ENCODE peak calls at places on chromosomes 11 and 22, in six cellular contexts. G is H1, X is HL-60, F is GM12878, I is SK-N-SH, L is HepG2. K is an unnamed sample.

GRCh38 chr11:44726278-44727113 is at the start of gene TSPAN18:
- DNase-seq in G (peak; percentile 58), I (peak; percentile 88), X (no peak), L (no peak), F (peak; percentile 13), K (peak; percentile 69)

GRCh38 chr22:28952857-28953256 is 69.5 kb downstream of the ZNRF3 start:
- DNase-seq in I (no peak), X (peak; percentile 29), L (no peak), G (no peak), F (no peak), K (no peak)

GRCh38 chr22:43411040-43411919 is 534 bp upstream of the MPPED1 start:
- DNase-seq in X (no peak), G (no peak), L (no peak), F (no peak), I (peak; percentile 73), K (no peak)

GRCh38 chr11:13929551-13929950 is 33.0 kb upstream of the SPON1 start:
- DNase-seq in F (no peak), L (no peak), I (no peak), X (no peak), G (no peak), K (no peak)

GRCh38 chr11:20589796-20590195 is 9.6 kb upstream of the SLC6A5 start:
- DNase-seq in L (no peak), X (no peak), I (no peak), F (no peak), G (no peak), K (no peak)

GRCh38 chr22:48574776-48575566 is 1252.7 kb downstream of the BRD1 start:
- DNase-seq in X (peak; percentile 10), F (no peak), I (peak; percentile 85), G (peak; percentile 33), L (peak; percentile 58), K (no peak)

GRCh38 chr11:35139883-35140282 is 912 bp downstream of the CD44 start:
- DNase-seq in I (no peak), X (no peak), G (no peak), F (no peak), L (no peak), K (no peak)

GRCh38 chr11:124656759-124657627 is 16.5 kb downstream of the SIAE start:
- DNase-seq in L (no peak), F (no peak), I (peak; percentile 52), X (no peak), G (no peak), K (no peak)

GRCh38 chr11:112425121-112425520 is 164.5 kb upstream of the PLET1 start:
- DNase-seq in G (no peak), L (no peak), X (no peak), F (no peak), I (no peak), K (no peak)

GRCh38 chr11:22976146-22976545 is 115.9 kb upstream of the CCDC179 start:
- DNase-seq in X (peak; percentile 77), F (no peak), I (no peak), L (no peak), G (no peak), K (no peak)

GRCh38 chr11:3091846-3092602 is 34.8 kb upstream of the CARS1 start:
- DNase-seq in G (peak; percentile 94), F (peak; percentile 19), L (peak; percentile 56), I (peak; percentile 93), X (peak; percentile 71), K (peak; percentile 95)

GRCh38 chr11:45652781-45653180 is 12.6 kb downstream of the CHST1 start:
- DNase-seq in G (no peak), X (no peak), I (no peak), F (no peak), L (no peak), K (no peak)

GRCh38 chr11:59944761-59945160 is 6.5 kb downstream of the OOSP1 start:
- DNase-seq in I (no peak), G (no peak), X (no peak), L (no peak), F (no peak), K (no peak)

GRCh38 chr11:48049036-48049435 is 68.7 kb downstream of the PTPRJ start:
- DNase-seq in X (no peak), F (no peak), L (no peak), G (no peak), I (no peak), K (no peak)

GRCh38 chr22:43417555-43417954 is 5.7 kb downstream of the MPPED1 start:
- DNase-seq in G (no peak), X (no peak), I (no peak), L (no peak), F (no peak), K (no peak)

GRCh38 chr11:47152953-47153950 is 23.4 kb downstream of the ARFGAP2 start:
- DNase-seq in X (peak; percentile 65), I (peak; percentile 89), F (peak; percentile 7), L (peak; percentile 63), G (no peak), K (peak; percentile 77)

GRCh38 chr22:48868554-48868953 is 959.1 kb downstream of the BRD1 start:
- DNase-seq in G (no peak), X (no peak), L (no peak), I (no peak), F (no peak), K (no peak)

GRCh38 chr11:46315783-46316563 is 31.3 kb upstream of the DGKZ start:
- DNase-seq in L (no peak), X (no peak), G (no peak), I (no peak), F (no peak), K (no peak)

GRCh38 chr11:61075891-61076290 is 26.4 kb upstream of the CD5 start:
- DNase-seq in G (no peak), I (no peak), X (no peak), F (no peak), L (peak; percentile 34), K (no peak)

GRCh38 chr22:23119492-23120414 is 22.0 kb downstream of the RSPH14 start:
- DNase-seq in F (no peak), L (no peak), G (no peak), X (no peak), I (no peak), K (peak; percentile 80)

GRCh38 chr11:117198613-117199012 is 557 bp upstream of the TAGLN start:
- DNase-seq in X (no peak), F (no peak), I (no peak), G (no peak), L (no peak), K (no peak)
- TF ChIP-seq GABPA in X (no peak), F (no peak), I (no peak), G (no peak), L (no peak), K (no peak)

DNA sequence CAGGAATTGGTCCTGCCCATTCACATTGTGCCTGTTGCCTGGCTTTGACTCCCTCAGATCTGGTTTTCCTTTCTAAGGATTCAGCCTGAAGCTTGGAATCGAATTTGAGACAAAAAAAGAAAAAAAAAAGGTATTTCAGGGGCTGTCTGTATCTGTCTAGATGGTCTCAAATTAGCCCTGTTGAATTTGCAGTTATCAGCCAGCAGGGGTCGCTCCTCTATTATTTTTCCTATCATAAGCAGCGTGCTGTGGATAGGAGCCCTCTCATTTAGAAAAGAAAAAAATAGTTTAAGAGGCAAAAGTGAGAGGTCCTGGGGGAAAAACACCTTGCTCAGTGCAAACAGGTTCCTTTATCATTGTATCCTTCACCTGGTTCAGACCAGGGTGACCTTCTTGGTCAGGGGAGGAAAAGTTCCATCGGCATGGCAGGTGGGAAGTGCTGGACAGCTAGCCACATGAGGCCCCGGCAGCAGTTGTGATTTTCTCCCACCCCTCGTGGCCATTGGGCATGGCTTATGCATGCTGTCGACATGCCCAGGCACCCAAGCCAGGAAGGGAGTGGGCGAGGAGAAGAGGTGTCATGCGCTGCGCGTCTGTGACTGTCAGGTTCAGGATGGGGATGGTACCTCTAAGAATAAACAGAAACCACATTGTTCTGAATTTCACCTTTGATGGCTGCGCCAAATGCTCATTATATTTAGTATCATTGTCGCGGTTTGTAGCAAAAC is 13.1 kb downstream of the OR5AK2 start:
- DNase-seq in F (no peak), L (no peak), I (no peak), X (no peak), G (no peak), K (peak; percentile 41)
- TF ChIP-seq GABPA in F (no peak), L (no peak), I (no peak), X (no peak), G (no peak), K (no peak)

GRCh38 chr22:35376728-35377472 is 4.0 kb upstream of the HMOX1 start:
- DNase-seq in F (peak; percentile 87), X (peak; percentile 96), I (no peak), G (peak; percentile 94), L (peak; percentile 92), K (peak; percentile 85)

GRCh38 chr22:35378547-35379078 is 2.3 kb upstream of the HMOX1 start:
- DNase-seq in L (peak; percentile 47), F (no peak), X (no peak), G (no peak), I (no peak), K (no peak)

GRCh38 chr22:35377735-35378134 is 3.2 kb upstream of the HMOX1 start:
- DNase-seq in F (no peak), I (no peak), L (no peak), G (no peak), X (no peak), K (no peak)

GRCh38 chr22:35379146-35379993 is 1.5 kb upstream of the HMOX1 start:
- DNase-seq in L (peak; percentile 79), I (no peak), G (no peak), X (no peak), F (no peak), K (no peak)

GRCh38 chr22:35375031-35375430 is 5.9 kb upstream of the HMOX1 start:
- DNase-seq in I (no peak), F (no peak), G (no peak), L (no peak), X (peak; percentile 65), K (no peak)
- TF ChIP-seq GABPA in I (no peak), F (no peak), G (no peak), L (no peak), X (no peak), K (no peak)

GRCh38 chr11:83007909-83008580 is 63.7 kb downstream of the RAB30 start:
- DNase-seq in F (no peak), G (no peak), I (peak; percentile 72), X (no peak), L (peak; percentile 88), K (peak; percentile 95)

GRCh38 chr11:83008581-83008923 is 63.1 kb downstream of the RAB30 start:
- DNase-seq in I (no peak), G (no peak), F (no peak), L (peak; percentile 54), X (no peak), K (peak; percentile 22)

GRCh38 chr11:83007477-83007876 is 64.2 kb downstream of the RAB30 start:
- DNase-seq in L (no peak), G (no peak), F (no peak), I (no peak), X (no peak), K (no peak)

GRCh38 chr11:83004855-83005556 is 66.7 kb downstream of the RAB30 start:
- DNase-seq in G (no peak), F (no peak), I (no peak), X (no peak), L (no peak), K (no peak)

DNA sequence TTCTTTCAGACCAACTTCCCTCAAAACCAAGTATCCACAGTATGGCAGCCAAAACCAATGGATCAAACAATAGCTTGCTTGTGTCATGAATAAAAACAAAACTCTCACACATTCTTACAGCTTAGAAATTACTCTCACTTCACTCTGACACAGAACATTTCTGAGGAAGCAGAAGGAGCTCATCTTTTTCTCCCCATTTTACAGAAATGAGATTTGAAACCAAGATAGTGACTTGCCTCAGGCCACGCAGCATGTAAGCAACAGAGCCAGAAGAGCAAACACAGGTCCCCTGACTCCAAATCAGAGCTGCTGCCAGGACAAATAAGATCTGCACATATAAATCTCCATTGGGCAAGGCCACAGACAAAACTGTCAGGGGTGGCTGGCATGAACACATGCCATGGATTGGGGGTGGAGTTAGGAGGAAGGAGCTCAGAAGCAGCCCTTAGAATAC is 64.8 kb downstream of the RAB30 start:
- DNase-seq in I (peak; percentile 64), X (no peak), G (no peak), F (peak; percentile 75), L (no peak), K (no peak)
- TF ChIP-seq GABPA in I (no peak), X (no peak), G (no peak), F (no peak), L (no peak), K (no peak)